ENCODE peak calls at places on chromosomes 12 and 14, in six cellular contexts. B is fibroblast of lung, X is suprapubic skin, O is Panc1, Z is left lung, N is A549. R is an unnamed sample.

GRCh38 chr14:76497550-76498484 is 121.9 kb downstream of the ESRRB start:
- DNase-seq in O (no peak), N (no peak), X (no peak), Z (no peak), B (no peak), R (no peak)

GRCh38 chr12:48775991-48776649 is 12.8 kb downstream of the ADCY6 start:
- DNase-seq in X (no peak), B (no peak), N (no peak), O (no peak), Z (no peak), R (no peak)

GRCh38 chr12:54998958-54999510 is 14.5 kb upstream of the TESPA1 start:
- DNase-seq in O (no peak), B (no peak), N (no peak), X (no peak), Z (no peak), R (no peak)

GRCh38 chr12:17134315-17134714 is 528.4 kb upstream of the LMO3 start:
- DNase-seq in O (no peak), Z (no peak), N (no peak), B (no peak), X (no peak), R (no peak)

GRCh38 chr14:105021656-105022275 is 883 bp upstream of the CDCA4 start:
- DNase-seq in B (peak), O (no peak), N (peak), Z (peak), X (peak), R (no peak)

GRCh38 chr12:71702590-71702989 is 16.7 kb downstream of the TMEM19 start:
- DNase-seq in B (no peak), N (no peak), O (no peak), Z (no peak), X (no peak), R (no peak)

GRCh38 chr14:98840076-98840475 is 431.9 kb downstream of the BCL11B start:
- DNase-seq in B (no peak), Z (no peak), O (no peak), N (no peak), X (no peak), R (no peak)

GRCh38 chr14:64736271-64737131 is 32.3 kb downstream of the PLEKHG3 start:
- DNase-seq in N (no peak), O (no peak), X (no peak), B (no peak), Z (no peak), R (no peak)

GRCh38 chr12:39431002-39431796 is 11.7 kb downstream of the KIF21A start:
- DNase-seq in Z (no peak), N (no peak), X (no peak), B (no peak), O (no peak), R (no peak)

GRCh38 chr14:67935371-67935770 is 115.8 kb downstream of the RAD51B start:
- DNase-seq in B (no peak), X (no peak), N (no peak), O (no peak), Z (no peak), R (no peak)

GRCh38 chr12:120327593-120327992 is at the start of gene PLA2G1B:
- DNase-seq in Z (peak), O (no peak), N (no peak), X (no peak), B (no peak), R (no peak)

GRCh38 chr14:38481939-38482678 is 226.2 kb upstream of the CLEC14A start:
- DNase-seq in X (no peak), N (no peak), Z (peak), O (no peak), B (peak), R (no peak)

GRCh38 chr12:21677204-21677603 is 19.6 kb upstream of the LDHB start:
- DNase-seq in O (no peak), B (no peak), N (no peak), X (no peak), Z (no peak), R (no peak)

GRCh38 chr14:81323621-81324400 is 76.3 kb downstream of the STON2 start:
- DNase-seq in Z (peak), B (no peak), N (peak), X (no peak), O (no peak), R (no peak)

GRCh38 chr14:64040044-64040443 is 187.2 kb downstream of the SYNE2 start:
- DNase-seq in O (no peak), X (no peak), N (no peak), Z (no peak), B (peak), R (no peak)

GRCh38 chr12:43317156-43317555 is 234.8 kb downstream of the ADAMTS20 start:
- DNase-seq in B (no peak), X (no peak), O (no peak), N (no peak), Z (no peak), R (no peak)
- TF ChIP-seq CTCF in B (no peak), X (no peak), O (no peak), N (no peak), Z (no peak), R (no peak)

GRCh38 chr12:53044052-53044581 is 5.7 kb upstream of the TNS2 start:
- DNase-seq in O (no peak), X (no peak), N (no peak), B (no peak), Z (no peak), R (peak)

GRCh38 chr12:53042607-53043454 is 7.0 kb upstream of the TNS2 start:
- DNase-seq in B (no peak), N (no peak), O (no peak), X (no peak), Z (no peak), R (no peak)

GRCh38 chr12:53044896-53045571 is 4.8 kb upstream of the TNS2 start:
- DNase-seq in N (no peak), X (no peak), O (no peak), B (no peak), Z (no peak), R (no peak)

GRCh38 chr12:53036802-53037201 is 13.1 kb upstream of the TNS2 start:
- DNase-seq in O (no peak), Z (no peak), N (no peak), B (no peak), X (no peak), R (no peak)

GRCh38 chr12:53039851-53040250 is 10.0 kb upstream of the TNS2 start:
- DNase-seq in X (no peak), Z (no peak), N (no peak), B (no peak), O (no peak), R (no peak)
- H3K27ac ChIP-seq in X (no peak), Z (no peak), N (no peak), B (no peak), O (no peak), R (peak)

DNA sequence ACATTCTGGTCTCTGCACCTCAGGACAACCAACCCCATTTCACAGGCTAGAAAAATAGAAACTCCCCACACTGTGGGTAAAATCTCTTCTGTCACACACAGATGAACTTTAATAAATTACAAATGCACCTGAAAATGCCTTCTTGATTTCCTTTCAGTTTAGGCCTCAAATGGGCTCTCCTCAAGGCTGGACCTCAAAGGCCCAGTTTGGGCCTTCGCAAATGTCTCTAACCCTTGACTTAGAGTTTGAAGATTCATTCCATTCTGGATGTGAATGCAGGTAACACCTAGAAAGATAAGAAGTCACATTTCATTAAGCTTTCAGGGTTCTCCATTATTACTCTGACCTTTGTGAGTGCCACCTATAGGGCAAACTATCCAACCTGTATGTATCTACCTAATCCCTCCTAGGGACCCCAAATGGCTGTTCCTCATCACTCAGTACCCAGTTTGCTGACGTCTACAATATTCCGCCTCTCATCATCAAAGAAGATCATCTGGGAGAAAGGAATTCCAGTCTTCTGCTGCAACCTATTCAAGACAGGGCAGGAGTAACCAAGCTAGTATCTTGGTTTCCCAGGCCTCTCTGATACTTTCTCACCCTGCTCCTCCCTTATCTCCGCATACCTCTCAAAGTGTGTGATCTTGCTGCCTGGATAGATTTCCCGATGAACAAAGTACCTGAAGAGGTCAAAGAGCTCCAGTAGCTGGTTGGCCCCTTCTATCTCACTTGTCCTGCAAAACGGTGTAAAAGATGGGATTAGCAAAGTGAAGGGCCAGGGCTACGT is 771 bp upstream of the CHMP4A start:
- DNase-seq in X (no peak), Z (no peak), O (no peak), B (no peak), N (no peak), R (no peak)
- TF ChIP-seq CTCF in X (no peak), Z (no peak), O (no peak), B (no peak), N (no peak), R (no peak)

GRCh38 chr12:131895640-131896079 is 1.2 kb downstream of the ULK1 start:
- DNase-seq in B (no peak), O (no peak), N (no peak), X (no peak), Z (no peak), R (no peak)

GRCh38 chr12:131897276-131897675 is 2.9 kb downstream of the ULK1 start:
- DNase-seq in O (no peak), B (no peak), X (peak), N (no peak), Z (no peak), R (no peak)

GRCh38 chr12:131897875-131898274 is 3.5 kb downstream of the ULK1 start:
- DNase-seq in O (no peak), X (no peak), N (no peak), B (no peak), Z (no peak), R (no peak)

GRCh38 chr12:131896080-131896810 is 1.8 kb downstream of the ULK1 start:
- DNase-seq in B (peak), O (no peak), N (peak), Z (peak), X (peak), R (peak)

DNA sequence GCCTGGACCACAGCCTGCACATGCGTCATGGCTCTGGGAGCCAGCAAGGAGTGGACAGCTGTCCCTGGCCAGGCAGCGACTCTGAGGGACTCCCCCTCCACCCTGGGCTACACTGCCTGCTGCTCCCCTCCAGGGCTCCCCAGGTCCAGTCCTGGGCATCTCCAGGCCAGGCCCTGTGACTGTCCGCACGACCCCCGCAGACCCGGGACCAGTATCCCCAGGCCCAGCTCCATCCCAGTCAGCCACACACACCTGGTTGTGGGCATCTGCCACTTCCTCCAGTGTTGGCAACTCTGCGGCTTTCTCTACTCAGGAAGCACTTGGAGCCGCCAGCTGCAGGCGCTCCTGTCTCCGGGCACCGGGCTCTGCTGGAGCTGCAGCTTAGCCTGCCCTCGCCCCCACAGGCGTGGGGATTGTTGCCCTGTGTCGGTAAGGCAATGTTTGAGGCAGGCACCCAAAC is 2.4 kb downstream of the ULK1 start:
- DNase-seq in O (no peak), X (no peak), N (no peak), Z (no peak), B (no peak), R (peak)
- H3K27ac ChIP-seq in O (peak), X (peak), N (peak), Z (peak), B (peak), R (peak)

DNA sequence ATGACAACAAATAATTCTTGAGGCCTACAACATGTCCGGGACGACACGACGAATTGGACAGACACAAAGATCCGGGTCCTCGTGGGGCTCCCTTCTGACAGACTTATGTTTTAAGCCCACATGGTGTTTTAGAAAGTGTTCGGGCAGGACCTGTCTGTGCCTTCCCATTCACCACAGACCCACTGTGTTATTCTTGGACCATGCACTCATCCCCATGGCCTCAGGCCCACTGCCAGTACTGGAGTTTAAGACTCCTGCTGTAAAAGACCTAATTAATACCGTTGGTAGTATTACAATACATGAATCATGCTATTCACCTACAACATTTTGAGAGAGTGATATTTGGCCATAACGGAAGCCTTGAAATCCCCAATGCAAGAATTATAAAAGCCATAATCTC is 20.0 kb downstream of the SLC15A4 start:
- DNase-seq in X (no peak), Z (no peak), O (no peak), N (no peak), B (no peak), R (no peak)
- TF ChIP-seq CTCF in X (no peak), Z (no peak), O (no peak), N (no peak), B (no peak), R (no peak)

DNA sequence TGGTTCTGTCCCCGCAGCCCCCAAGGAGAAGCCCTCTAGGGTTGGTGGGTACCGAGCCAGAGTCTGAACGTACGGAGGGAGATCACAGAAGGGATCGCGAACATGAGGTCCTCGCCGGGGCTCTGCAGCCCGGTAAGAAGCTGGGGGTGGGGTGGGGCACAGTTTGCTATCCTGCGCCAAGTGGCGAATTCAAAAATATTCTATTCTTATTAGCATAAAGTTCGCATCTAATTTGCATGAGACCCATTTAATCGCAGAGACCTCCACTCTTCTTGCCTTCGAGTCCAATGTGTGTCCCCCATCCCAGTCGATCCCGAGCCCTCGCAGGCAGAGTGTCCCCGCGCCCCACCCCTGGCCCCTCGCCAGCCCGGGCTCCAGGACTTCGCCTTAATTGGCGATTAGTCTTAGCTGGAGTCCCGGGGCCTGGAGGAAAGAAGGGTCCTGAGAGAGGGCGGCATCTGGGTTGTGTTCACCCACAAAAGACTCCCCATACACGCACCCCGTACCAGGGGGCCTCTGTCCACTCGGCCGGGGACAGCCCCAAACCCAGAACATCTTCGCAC is 601 bp upstream of the ARHGEF25 start:
- DNase-seq in N (no peak), X (no peak), B (peak), Z (no peak), O (no peak), R (no peak)
- H3K27ac ChIP-seq in N (peak), X (peak), B (no peak), Z (peak), O (peak), R (peak)

DNA sequence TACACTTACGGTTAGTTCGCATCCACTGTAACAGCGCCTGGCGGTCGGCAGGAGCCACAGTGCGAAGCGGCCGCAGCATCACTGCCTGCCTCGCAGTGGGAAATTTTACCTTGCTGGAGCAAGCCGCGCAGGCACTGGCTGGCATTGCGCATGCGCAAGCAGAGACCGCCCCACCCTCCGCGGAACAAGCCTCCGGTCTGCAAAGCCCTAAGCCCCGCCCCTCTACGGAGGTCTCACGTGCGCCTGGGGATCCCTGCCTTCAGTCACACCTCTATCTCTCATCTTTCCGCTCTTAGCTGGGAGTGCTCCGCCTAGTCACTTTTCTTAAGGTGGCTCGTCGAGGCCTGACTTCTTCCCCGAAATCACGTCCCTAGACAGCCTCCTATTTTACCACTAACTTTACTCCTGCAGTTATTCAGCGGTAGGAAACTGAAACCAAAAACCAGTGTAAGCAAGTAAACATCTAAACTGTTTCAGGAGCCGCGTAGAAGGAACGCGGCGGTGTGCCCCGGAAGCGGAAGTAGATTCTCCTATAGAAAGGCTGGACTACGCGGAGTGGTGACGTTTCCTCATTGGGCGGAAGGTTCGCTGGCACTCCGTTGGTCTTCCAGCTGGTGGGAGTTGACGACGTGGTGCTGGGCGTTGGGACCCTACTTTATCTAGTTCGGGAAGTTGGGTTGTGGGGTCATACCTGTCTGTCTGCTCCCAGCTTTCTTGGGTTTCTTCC is at the start of gene SRP54:
- DNase-seq in X (peak), N (peak), O (peak), Z (peak), B (peak), R (peak)
- TF ChIP-seq CTCF in X (no peak), N (no peak), O (no peak), Z (no peak), B (peak), R (no peak)

GRCh38 chr12:132437252-132438138 is 52.5 kb upstream of the FBRSL1 start:
- DNase-seq in Z (no peak), X (no peak), N (no peak), B (no peak), O (no peak), R (no peak)
- H3K27ac ChIP-seq in Z (no peak), X (no peak), N (peak), B (no peak), O (no peak), R (no peak)

GRCh38 chr12:67457799-67458680 is 188.9 kb downstream of the CAND1 start:
- DNase-seq in N (no peak), B (no peak), Z (no peak), X (no peak), O (no peak), R (no peak)

GRCh38 chr12:67455236-67455635 is 186.1 kb downstream of the CAND1 start:
- DNase-seq in X (no peak), O (no peak), Z (no peak), N (no peak), B (no peak), R (no peak)

GRCh38 chr12:67456281-67456918 is 187.2 kb downstream of the CAND1 start:
- DNase-seq in O (no peak), N (no peak), Z (no peak), B (peak), X (no peak), R (no peak)

GRCh38 chr12:67459173-67459572 is 189.4 kb upstream of the DYRK2 start:
- DNase-seq in B (no peak), X (no peak), Z (no peak), N (no peak), O (no peak), R (no peak)

DNA sequence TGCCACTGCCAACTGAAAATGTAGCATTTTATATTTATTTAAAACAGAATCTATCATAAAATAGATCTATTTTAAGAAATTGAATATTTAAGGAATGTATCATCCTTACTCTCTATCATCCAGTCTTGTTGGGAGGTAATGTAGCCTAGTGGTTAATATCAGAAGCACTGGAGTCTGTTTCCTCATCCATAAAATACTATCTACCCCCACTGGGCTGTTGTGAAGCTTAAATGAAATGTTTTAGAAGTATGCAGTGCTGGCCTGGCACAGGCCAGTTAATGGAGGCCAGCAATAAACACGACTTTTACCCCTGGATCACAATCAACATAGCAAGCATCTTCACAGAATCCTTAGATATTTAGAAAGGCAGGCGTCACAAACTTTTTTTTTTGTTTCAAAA is 188.0 kb downstream of the CAND1 start:
- DNase-seq in O (no peak), N (no peak), Z (no peak), B (no peak), X (no peak), R (no peak)
- TF ChIP-seq CTCF in O (no peak), N (no peak), Z (no peak), B (no peak), X (no peak), R (no peak)

R was measured in dorsolateral prefrontal cortex.